ENCODE peak calls at places on chromosomes 2 and 18, in ten cellular contexts. P is ovary, Y is RWPE1, J is lung, E is IMR-90, A is GM23338, M is AG04450, U is BE2C, F is AG09319, L is cardiac muscle cell. N is an unnamed sample.

GRCh38 chr2:82779981-82780380 is 1679.1 kb downstream of the SUCLG1 start:
- DNase-seq in P (no peak), Y (no peak), J (no peak), E (no peak), A (no peak), M (no peak), U (no peak), F (no peak), L (no peak), N (no peak)

GRCh38 chr2:182482511-182482910 is 55.7 kb upstream of the PDE1A start:
- DNase-seq in P (no peak), Y (no peak), J (no peak), E (no peak), A (no peak), M (no peak), U (no peak), F (no peak), L (no peak), N (no peak)

GRCh38 chr2:235936493-235936892 is 231.7 kb downstream of the GBX2 start:
- DNase-seq in P (no peak), Y (no peak), J (no peak), E (no peak), A (peak; percentile 71), M (no peak), U (peak; percentile 56), F (no peak), L (no peak), N (no peak)

GRCh38 chr18:21056545-21056944 is 55.1 kb downstream of the ROCK1 start:
- DNase-seq in P (no peak), Y (no peak), J (no peak), E (no peak), A (no peak), M (no peak), U (no peak), F (no peak), L (no peak), N (no peak)

GRCh38 chr2:221051162-221051561 is 520.9 kb downstream of the EPHA4 start:
- DNase-seq in P (no peak), Y (no peak), J (no peak), E (no peak), A (no peak), M (no peak), U (no peak), F (no peak), L (no peak), N (no peak)

GRCh38 chr2:144943986-144944385 is 424.1 kb upstream of the ZEB2 start:
- DNase-seq in P (no peak), Y (peak; percentile 5), J (no peak), E (peak; percentile 49), A (no peak), M (no peak), U (no peak), F (no peak), L (no peak), N (no peak)

GRCh38 chr2:239605976-239606375 is 205.2 kb upstream of the HDAC4 start:
- DNase-seq in P (no peak), Y (no peak), J (peak; percentile 29), E (no peak), A (no peak), M (no peak), U (no peak), F (no peak), L (no peak), N (no peak)

GRCh38 chr2:235217814-235218213 is 266.0 kb downstream of the SH3BP4 start:
- DNase-seq in P (no peak), Y (no peak), J (no peak), E (peak; percentile 7), A (no peak), M (no peak), U (no peak), F (peak; percentile 35), L (no peak), N (no peak)

GRCh38 chr2:219094171-219094570 is 33.5 kb upstream of the IHH start:
- DNase-seq in P (no peak), Y (no peak), J (no peak), E (no peak), A (no peak), M (no peak), U (no peak), F (no peak), L (no peak), N (no peak)

GRCh38 chr2:95270541-95271081 is 3.6 kb upstream of the PROM2 start:
- DNase-seq in P (peak; percentile 12), Y (no peak), J (no peak), E (no peak), A (no peak), M (no peak), U (no peak), F (no peak), L (no peak), N (no peak)

GRCh38 chr18:31977270-31977872 is 34.4 kb upstream of the TRAPPC8 start:
- DNase-seq in P (no peak), Y (no peak), J (no peak), E (peak; percentile 54), A (peak; percentile 89), M (peak; percentile 27), U (peak; percentile 38), F (peak; percentile 11), L (peak; percentile 53), N (peak; percentile 18)

GRCh38 chr2:97660775-97661417 is 2.9 kb downstream of the ACTR1B start:
- DNase-seq in P (no peak), Y (no peak), J (no peak), E (peak; percentile 19), A (no peak), M (no peak), U (no peak), F (no peak), L (no peak), N (no peak)

DNA sequence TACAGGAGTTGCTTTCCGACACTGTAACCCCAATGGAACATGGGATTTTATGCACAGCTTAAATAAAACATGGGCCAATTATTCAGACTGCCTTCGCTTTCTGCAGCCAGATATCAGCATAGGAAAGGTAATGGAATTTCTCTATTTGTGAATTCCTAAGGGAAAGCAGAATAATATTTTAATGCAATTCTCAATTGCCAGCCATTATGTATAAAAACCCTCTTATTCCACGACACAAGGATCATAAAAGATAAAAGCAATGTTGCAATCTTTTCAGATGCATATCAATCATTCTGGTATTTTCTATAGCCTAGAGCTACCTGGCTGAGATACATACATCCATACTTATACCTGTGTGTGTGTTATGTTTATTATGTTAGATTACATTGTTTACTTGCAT is 31.2 kb downstream of the PTH2R start:
- DNase-seq in P (no peak), Y (no peak), J (no peak), E (no peak), A (no peak), M (no peak), U (no peak), F (no peak), L (no peak), N (no peak)
- TF ChIP-seq CTCF in P (no peak), Y (no peak), J (no peak), E (no peak), A (no peak), M (no peak), U (no peak), F (no peak), L (no peak), N (no peak)

GRCh38 chr18:44705075-44705474 is 24.4 kb downstream of the SETBP1 start:
- DNase-seq in P (no peak), Y (no peak), J (no peak), E (no peak), A (no peak), M (no peak), U (no peak), F (no peak), L (no peak), N (no peak)

GRCh38 chr18:44704137-44704791 is 23.6 kb downstream of the SETBP1 start:
- DNase-seq in P (no peak), Y (no peak), J (no peak), E (no peak), A (no peak), M (no peak), U (no peak), F (no peak), L (no peak), N (no peak)

GRCh38 chr18:44701227-44701626 is 20.5 kb downstream of the SETBP1 start:
- DNase-seq in P (peak; percentile 55), Y (no peak), J (no peak), E (no peak), A (no peak), M (no peak), U (no peak), F (no peak), L (no peak), N (no peak)

GRCh38 chr18:44700652-44701051 is 20.0 kb downstream of the SETBP1 start:
- DNase-seq in P (no peak), Y (no peak), J (no peak), E (no peak), A (no peak), M (no peak), U (no peak), F (no peak), L (peak; percentile 44), N (no peak)

DNA sequence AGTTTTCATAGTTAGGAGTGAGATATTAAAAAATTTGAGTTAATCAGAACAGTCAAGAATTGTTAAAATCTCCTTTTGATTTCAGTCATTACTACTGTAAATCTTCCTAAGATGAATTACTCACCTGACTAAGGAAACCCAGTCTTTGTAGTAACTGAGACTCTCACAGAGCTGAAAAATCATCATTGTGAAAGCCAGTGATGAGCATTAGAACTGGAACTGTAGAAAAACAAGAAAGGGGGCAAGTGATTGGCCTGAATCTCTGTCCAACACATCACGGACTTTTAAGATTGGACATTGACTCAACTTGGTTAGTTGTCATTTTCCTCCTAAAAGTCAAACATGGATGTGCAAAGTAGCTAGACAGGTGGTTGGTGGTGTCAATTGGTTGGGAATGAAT is 21.9 kb downstream of the SETBP1 start:
- DNase-seq in P (no peak), Y (no peak), J (no peak), E (no peak), A (no peak), M (no peak), U (no peak), F (no peak), L (no peak), N (no peak)
- TF ChIP-seq CTCF in P (no peak), Y (no peak), J (no peak), E (no peak), A (no peak), M (no peak), U (no peak), F (no peak), L (no peak), N (no peak)

GRCh38 chr18:37639846-37640245 is 74.2 kb upstream of the CELF4 start:
- DNase-seq in P (no peak), Y (no peak), J (no peak), E (no peak), A (no peak), M (no peak), U (no peak), F (no peak), L (no peak), N (no peak)
- TF ChIP-seq CTCF in P (no peak), Y (no peak), J (no peak), E (no peak), A (no peak), M (no peak), U (no peak), F (no peak), L (no peak), N (no peak)

DNA sequence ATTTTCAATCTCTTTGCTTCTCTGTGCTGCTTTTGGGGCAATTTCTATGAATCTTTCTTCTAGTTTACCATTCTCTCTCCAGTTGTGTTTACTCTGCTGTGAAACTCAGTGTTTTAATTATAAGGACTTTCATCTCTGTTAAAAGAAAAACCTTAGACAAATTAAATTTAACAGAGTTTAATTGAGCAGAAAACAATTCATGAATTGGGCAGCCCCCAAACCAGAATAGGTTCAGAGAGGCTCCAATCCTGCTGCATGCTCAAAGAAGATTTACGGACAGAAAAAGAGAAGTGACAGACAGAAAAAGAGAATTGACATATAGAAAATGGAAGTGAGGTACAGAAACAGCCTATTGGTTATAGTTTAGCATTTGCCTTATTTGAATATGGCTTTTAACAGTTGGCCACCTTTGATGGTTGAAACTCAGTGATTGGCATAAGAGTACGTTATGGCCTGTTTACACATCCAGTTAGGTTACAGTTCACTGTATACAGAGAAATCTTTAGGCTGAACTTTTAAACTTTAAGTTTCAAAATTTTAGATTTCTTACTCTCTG is 120.4 kb downstream of the RNF152 start:
- DNase-seq in P (no peak), Y (no peak), J (no peak), E (no peak), A (no peak), M (no peak), U (no peak), F (no peak), L (no peak), N (no peak)
- TF ChIP-seq CTCF in P (no peak), Y (no peak), J (no peak), E (no peak), A (no peak), M (no peak), U (no peak), F (no peak), L (no peak), N (no peak)

N was measured in glutamatergic neuron.